ENCODE peak calls at places on chromosomes 12 and 14, in four cellular contexts. J, B, W and Q are unnamed samples. For H3K27me3, the result is how much of the 10 kb centered on the place peaks cover.

GRCh38 chr12:3035815-3036702 is 41.1 kb upstream of the TSPAN9 start:
- DNase-seq in J (no peak), B (no peak), W (no peak), Q (no peak)

GRCh38 chr12:60398547-60398946 is 802.7 kb downstream of the SLC16A7 start:
- DNase-seq in J (no peak), B (no peak), W (no peak), Q (no peak)

GRCh38 chr12:113252494-113252893 is 31.2 kb downstream of the TPCN1 start:
- DNase-seq in J (peak), B (no peak), W (no peak), Q (no peak)

GRCh38 chr12:32025906-32026305 is 66.7 kb downstream of the RESF1 start:
- DNase-seq in J (no peak), B (no peak), W (peak), Q (no peak)

GRCh38 chr12:81639196-81639595 is 120.0 kb downstream of the PPFIA2 start:
- DNase-seq in J (no peak), B (no peak), W (no peak), Q (no peak)

GRCh38 chr12:82912406-82912805 is 225.7 kb downstream of the TMTC2 start:
- DNase-seq in J (no peak), B (no peak), W (no peak), Q (no peak)

GRCh38 chr14:32286602-32287001 is 42.5 kb upstream of the AKAP6 start:
- DNase-seq in J (no peak), B (no peak), W (peak), Q (no peak)

GRCh38 chr14:44396226-44396625 is 110.9 kb downstream of the FSCB start:
- DNase-seq in J (no peak), B (no peak), W (no peak), Q (no peak)

GRCh38 chr12:121522962-121523361 is 57.9 kb downstream of the KDM2B start:
- DNase-seq in J (no peak), B (no peak), W (no peak), Q (no peak)

GRCh38 chr14:85537526-85537925 is 7.6 kb downstream of the FLRT2 start:
- DNase-seq in J (no peak), B (no peak), W (no peak), Q (no peak)

GRCh38 chr14:85538636-85539035 is 8.7 kb downstream of the FLRT2 start:
- DNase-seq in J (no peak), B (no peak), W (no peak), Q (no peak)

GRCh38 chr14:85535316-85535715 is 5.4 kb downstream of the FLRT2 start:
- DNase-seq in J (no peak), B (no peak), W (no peak), Q (no peak)

GRCh38 chr14:85535916-85536834 is 6.2 kb downstream of the FLRT2 start:
- DNase-seq in J (no peak), B (no peak), W (no peak), Q (no peak)

DNA sequence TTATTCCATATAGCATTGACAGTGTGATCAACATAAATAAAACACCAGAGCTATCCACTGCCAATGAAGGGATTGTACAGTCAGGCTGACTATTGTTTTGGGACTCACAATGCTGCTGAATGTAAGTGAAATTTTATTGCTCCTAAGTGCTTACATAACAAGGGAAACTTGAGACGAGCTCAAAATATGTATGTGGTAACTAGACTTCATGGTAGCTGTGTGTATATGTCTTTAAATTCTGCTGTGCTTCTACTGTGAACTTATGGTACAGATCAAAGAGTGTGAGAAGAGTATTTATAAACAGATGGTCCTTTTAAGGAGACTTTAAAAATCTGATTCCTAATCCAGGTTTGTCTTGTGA is 6.9 kb downstream of the FLRT2 start:
- DNase-seq in J (no peak), B (no peak), W (no peak), Q (no peak)
- H3K27me3 ChIP-seq in J (under half), B (under half), W (under half), Q (under half)

DNA sequence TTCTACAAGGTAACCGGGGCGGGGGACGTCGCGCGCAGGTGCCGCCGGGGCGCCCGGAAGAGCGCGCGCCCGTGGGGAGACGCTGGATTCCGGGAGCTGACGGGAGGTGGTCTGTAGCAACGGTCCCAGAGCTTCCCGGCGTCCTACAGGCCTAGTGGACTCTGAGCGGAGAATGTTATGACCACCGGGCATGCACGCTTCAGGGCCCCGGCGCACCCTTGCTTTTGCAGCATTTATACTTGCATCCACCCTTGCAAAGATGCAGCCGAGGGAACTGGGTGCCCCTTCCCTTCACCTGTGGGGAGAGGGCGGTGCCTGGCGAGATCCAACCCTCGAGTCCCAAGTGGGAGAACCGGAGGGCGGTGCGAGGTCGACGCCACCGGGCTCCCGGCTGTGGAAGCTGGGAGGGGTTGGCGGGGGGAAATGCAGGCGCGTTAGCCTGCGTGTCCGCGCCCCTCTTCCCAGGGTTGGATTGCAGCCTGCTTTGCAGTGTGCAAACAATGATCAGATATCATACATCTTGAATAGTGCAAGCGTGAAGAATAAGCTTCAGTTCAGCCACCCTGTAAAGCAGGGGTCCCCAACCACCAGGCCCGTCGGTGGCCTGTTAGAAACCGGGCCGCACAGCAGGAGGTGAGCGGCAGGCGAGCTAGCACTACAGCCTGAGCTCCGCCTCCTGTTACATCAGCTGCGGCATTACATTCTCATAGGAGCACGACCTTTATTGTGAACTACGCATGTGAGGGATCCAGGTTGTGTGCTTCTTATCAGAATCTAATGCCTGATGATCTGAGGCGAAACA is 576 bp downstream of the ERP29 start:
- DNase-seq in J (peak), B (peak), W (peak), Q (no peak)
- TF ChIP-seq CTCF in J (peak), B (no peak), W (no peak), Q (no peak)

GRCh38 chr14:76497550-76498484 is 121.9 kb downstream of the ESRRB start:
- DNase-seq in J (no peak), B (no peak), W (no peak), Q (no peak)
- H3K27me3 ChIP-seq in J (under half), B (under half), W (under half), Q (under half)

GRCh38 chr14:42571991-42572390 is 965.3 kb downstream of the LRFN5 start:
- DNase-seq in J (no peak), B (no peak), W (no peak), Q (no peak)
- TF ChIP-seq CTCF in J (no peak), B (no peak), W (no peak), Q (no peak)

DNA sequence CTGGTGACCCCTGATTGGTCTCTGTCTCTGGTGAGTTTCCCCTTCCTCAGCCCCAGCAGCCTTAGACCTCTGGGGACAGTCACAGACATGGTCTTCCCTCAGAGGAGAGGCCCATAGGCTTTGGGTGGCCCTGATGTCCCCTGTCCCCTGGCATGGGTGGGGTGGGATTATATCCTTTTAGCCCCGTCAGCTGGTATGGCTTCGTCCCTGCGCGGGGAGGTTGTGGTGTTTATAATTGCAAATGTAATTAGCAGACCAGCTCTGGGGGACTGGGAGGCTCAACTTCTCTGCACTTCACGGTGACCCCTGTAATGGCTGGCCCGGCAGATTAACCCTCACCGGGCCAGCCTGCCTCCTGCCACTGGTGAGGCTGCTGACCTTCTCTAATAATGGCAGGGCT is 5.1 kb downstream of the ESRRB start:
- DNase-seq in J (no peak), B (no peak), W (no peak), Q (no peak)
- H3K27me3 ChIP-seq in J (half or more), B (under half), W (under half), Q (under half)

DNA sequence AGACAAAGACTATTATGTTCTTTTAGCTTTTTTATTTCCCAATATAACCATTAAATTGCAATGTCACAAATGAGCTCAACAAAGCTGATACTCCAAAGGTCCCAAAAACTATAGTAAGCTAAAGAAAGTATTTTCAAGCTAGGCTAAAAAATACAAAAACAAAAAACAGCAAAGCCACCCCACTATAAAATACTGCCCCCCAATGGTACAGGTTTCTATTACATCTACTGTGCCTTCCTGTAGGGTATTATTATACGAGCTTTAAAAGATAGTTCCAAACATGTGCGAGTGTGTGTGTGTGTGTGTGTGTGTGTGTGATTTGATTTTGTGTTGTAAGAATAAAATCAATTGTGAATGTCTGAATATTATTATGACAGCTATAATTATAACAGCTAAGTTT is 1.1 kb downstream of the IFNG start:
- DNase-seq in J (no peak), B (no peak), W (peak), Q (no peak)
- TF ChIP-seq CTCF in J (peak), B (no peak), W (peak), Q (no peak)

GRCh38 chr14:62117718-62118164 is 355.5 kb downstream of the SNAPC1 start:
- DNase-seq in J (no peak), B (no peak), W (no peak), Q (no peak)

GRCh38 chr14:62118461-62118860 is 356.2 kb downstream of the SNAPC1 start:
- DNase-seq in J (no peak), B (no peak), W (no peak), Q (no peak)

GRCh38 chr14:62118871-62119270 is 356.7 kb downstream of the SNAPC1 start:
- DNase-seq in J (no peak), B (no peak), W (no peak), Q (no peak)

DNA sequence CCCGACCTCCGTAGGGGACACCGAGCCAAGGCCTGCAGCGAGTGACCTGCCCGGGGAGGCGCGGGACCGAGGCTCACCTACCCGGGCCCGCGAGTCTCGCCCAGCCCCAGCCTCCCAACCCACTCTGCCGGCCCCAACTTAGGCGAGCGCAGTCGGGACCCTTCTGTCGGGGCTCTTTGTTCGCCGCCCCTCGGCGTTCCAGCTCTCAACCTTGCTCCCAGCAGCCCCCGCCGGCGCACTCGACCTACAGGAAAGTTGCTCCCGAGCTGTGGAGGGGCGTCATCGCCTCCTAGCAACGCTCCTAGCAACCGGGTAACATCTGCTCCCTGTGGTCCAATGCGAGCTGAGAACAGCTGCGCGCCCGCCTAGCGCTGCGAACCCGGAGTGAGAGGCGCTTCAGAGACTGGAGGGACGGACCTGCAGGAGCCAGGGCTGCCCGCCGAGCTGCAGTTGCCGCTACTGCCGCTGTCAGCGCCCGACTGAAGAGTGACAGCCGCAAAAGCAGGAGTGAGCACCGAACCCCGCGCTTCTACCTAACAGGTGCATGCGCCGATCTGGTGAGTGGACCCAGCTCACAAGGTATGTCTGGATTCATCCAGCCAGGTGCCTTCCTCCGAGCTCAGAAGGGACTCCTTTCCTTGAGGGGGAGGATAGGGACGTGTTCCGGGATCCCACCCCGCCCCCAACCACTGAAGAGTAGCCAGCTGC is 354.9 kb downstream of the SNAPC1 start:
- DNase-seq in J (peak), B (no peak), W (peak), Q (no peak)
- H3K27me3 ChIP-seq in J (half or more), B (under half), W (under half), Q (under half)

DNA sequence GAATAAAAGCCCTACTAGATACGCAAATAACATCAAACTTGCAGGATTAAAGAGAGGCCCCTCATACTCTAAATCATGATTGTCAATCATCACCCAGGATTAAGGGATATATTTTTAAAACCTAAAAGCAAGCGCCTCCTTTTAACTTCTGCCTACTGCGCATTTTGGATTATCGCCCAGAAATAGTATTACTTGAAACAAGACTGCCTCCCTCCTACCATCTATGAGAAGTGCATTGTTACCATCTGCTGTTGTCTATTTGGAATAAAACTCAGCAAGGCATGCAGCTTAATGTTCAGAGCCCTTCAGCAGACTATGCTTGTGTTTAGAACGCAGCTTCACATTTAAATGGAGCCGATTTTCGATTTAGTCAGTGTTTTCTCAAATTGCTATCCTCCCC is 79.6 kb downstream of the EXOC5 start:
- DNase-seq in J (no peak), B (no peak), W (no peak), Q (no peak)
- TF ChIP-seq CTCF in J (peak), B (no peak), W (no peak), Q (no peak)

DNA sequence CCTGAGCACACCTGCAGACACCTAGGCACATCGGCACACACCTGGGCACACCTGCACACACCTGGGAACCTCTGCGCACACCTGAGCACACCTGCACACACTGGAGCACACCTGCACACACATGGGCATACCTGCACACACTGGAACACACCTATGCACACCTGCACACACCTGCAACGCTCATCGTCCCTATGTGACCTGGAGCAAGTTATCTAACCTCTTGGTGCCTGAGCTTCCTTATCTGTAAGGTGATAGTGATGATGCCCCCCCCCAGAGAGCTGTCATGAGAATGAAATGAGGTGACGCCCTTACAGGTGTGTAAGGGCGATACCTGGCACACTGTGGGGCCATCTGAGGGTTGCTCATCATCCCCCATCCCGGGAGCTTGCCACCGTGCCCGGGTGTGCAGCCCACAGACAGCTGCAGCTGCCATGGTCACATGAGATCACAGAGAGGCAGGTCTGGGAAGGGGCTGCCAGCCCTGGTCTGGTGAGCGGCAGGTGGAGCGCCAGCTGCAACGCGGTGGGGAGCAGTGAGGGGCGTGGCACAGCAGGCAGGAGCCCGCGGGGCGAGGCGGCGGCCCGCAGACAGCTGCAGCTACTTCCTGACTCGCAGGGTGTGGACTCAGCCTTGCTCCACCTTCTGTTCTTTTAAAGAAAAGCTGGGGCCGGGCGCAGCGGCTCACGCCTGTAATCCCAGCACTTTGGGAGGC is 59.9 kb upstream of the FBRSL1 start:
- DNase-seq in J (no peak), B (no peak), W (peak), Q (no peak)
- H3K27me3 ChIP-seq in J (half or more), B (under half), W (under half), Q (under half)